ENCODE peak calls at places on chromosomes 2 and 18, in seven cellular contexts. C is CD4-positive, alpha-beta memory T cell; S is pancreas; O is Panc1; Q is ovary; W is tibial artery; T is lower lobe of right lung. V is an unnamed sample. For H3K9me3, the result is how much of the 10 kb centered on the place peaks cover.

GRCh38 chr2:165621086-165621560 is 151.6 kb downstream of the CSRNP3 start:
- DNase-seq in C (no peak), W (no peak), S (no peak), O (no peak), Q (no peak), T (no peak), V (no peak)

GRCh38 chr2:21757805-21758204 is 634.0 kb downstream of the TDRD15 start:
- DNase-seq in Q (no peak), T (no peak), S (no peak), C (no peak), O (no peak), W (no peak), V (peak)

GRCh38 chr18:11175266-11175947 is 26.0 kb upstream of the PIEZO2 start:
- DNase-seq in O (no peak), C (no peak), S (no peak), W (no peak), T (no peak), Q (no peak), V (no peak)

GRCh38 chr18:28193177-28193778 is 16.3 kb upstream of the CDH2 start:
- DNase-seq in W (no peak), S (no peak), T (no peak), O (no peak), C (no peak), Q (no peak), V (no peak)

GRCh38 chr2:95719473-95720060 is 127.8 kb downstream of the TRIM43 start:
- DNase-seq in S (no peak), O (no peak), Q (no peak), C (no peak), W (no peak), T (peak), V (no peak)

GRCh38 chr2:69933254-69933828 is 18.4 kb downstream of the MXD1 start:
- DNase-seq in O (no peak), Q (no peak), S (no peak), W (no peak), T (no peak), C (no peak), V (no peak)

GRCh38 chr2:53131416-53131815 is 636.2 kb upstream of the CHAC2 start:
- DNase-seq in S (no peak), T (no peak), Q (no peak), W (no peak), C (no peak), O (no peak), V (no peak)

GRCh38 chr2:62112192-62112591 is 83.7 kb upstream of the B3GNT2 start:
- DNase-seq in W (no peak), C (no peak), O (no peak), S (no peak), T (no peak), Q (no peak), V (no peak)

GRCh38 chr2:223086360-223086981 is 34.5 kb downstream of the KCNE4 start:
- DNase-seq in S (no peak), T (no peak), C (no peak), O (no peak), Q (no peak), W (no peak), V (no peak)

GRCh38 chr18:23982154-23983071 is 32.1 kb upstream of the TTC39C start:
- DNase-seq in W (peak), S (no peak), O (no peak), T (no peak), C (no peak), Q (peak), V (peak)

GRCh38 chr2:238700506-238701050 is 147.3 kb upstream of the TWIST2 start:
- DNase-seq in W (peak), O (no peak), Q (no peak), C (no peak), S (no peak), T (no peak), V (no peak)

GRCh38 chr2:183803596-183803995 is 679.4 kb downstream of the NUP35 start:
- DNase-seq in C (no peak), S (peak), Q (no peak), T (no peak), W (no peak), O (no peak), V (peak)
- H3K9me3 ChIP-seq in C (under half), S (under half), Q (under half), T (under half), W (under half), O (under half), V (under half)

DNA sequence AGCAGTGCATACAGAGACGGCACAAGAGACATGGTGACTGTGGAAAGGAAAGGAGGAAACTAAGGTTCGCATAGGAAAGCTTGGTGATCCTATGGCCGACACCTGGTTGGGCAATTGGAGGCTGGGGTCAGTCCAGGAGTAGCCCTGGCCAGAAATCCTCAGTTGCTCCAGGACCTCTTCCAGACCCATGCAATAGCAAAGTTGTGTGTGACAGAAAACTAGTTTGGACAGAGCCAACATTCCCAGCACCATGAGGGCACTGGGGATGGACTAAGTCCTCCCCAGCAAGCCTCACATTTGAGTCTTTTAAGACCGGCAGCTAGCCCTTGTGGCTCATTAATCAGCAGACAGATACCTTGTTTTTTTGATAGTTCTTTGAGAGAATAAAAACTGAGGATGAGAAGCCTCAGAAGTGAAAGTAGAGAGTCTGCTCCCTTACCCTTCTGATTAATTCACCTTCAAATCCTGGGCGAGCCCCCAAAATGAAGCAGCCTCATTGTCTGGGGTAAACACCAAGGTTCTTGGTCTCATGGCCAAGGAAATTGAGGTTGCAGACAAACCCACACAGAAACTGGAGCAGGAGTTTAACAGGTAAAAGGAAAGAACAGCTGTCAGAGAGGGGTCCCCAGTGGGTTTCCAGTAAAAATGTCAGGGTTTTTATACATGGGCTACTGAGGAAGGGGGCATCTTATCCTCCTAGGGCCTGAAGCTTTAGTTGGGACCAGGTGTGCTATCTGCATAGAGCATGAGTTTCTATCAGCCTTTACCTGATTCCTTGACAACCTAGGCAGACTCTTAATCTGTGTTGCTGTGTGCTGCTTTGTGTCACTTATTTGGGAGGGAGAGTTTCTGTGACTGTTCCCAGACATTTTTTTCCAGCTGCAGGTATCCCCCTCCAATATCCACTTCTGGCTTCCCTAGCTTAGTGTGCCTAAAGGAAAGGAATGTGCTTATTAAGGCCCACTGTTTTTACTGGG is 39.1 kb downstream of the STK17B start:
- DNase-seq in T (no peak), S (no peak), Q (no peak), C (peak), W (no peak), O (no peak), V (peak)
- H3K9me3 ChIP-seq in T (half or more), S (under half), Q (under half), C (under half), W (under half), O (under half), V (under half)

DNA sequence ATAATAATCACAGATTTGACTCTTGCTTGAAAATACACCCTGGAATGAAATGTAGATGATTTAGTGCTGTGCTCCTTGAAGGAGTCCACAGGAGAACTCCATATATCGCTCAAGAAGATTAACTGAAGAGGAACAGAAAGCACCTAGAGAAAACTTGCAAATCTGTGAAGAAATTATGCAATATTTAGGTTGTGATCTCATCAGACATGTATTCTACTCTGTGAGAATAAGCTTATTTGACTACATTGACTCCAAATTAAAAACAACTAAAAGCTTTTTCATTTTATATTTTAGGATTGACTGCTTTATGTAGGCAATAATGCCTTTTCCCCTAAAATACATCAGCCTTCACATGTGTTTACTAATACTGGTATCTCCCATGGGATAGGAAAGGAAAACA is 906.6 kb upstream of the LRATD1 start:
- DNase-seq in Q (no peak), C (no peak), W (no peak), S (no peak), T (no peak), O (no peak), V (no peak)
- H3K9me3 ChIP-seq in Q (under half), C (under half), W (under half), S (under half), T (under half), O (under half), V (under half)

DNA sequence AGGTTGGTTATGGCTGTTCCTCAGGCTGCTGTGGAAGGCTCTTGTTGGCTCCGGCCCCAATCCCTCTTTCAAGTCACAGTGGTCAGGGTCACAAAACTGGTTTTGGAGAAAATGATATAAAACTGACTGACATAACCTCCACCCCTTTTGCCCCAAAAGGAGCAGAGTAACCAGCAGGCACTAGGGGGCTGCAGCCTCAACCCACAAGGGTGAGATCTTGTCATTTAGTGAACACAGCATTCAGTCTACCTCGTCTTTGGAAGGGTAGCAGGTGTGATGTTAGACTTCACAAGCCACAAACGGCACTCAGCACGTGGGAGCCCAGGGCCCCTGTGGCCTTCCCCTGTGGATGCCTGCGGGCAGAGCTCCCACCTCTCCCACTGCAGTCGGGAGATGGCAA is 372.1 kb upstream of the MYT1L start:
- DNase-seq in C (no peak), O (no peak), W (no peak), Q (no peak), S (no peak), T (no peak), V (no peak)
- H3K9me3 ChIP-seq in C (under half), O (under half), W (under half), Q (under half), S (under half), T (under half), V (under half)

GRCh38 chr2:185771396-185771795 is 32.8 kb downstream of the FSIP2 start:
- DNase-seq in C (no peak), T (no peak), Q (no peak), S (no peak), W (no peak), O (no peak), V (no peak)
- H3K9me3 ChIP-seq in C (under half), T (under half), Q (under half), S (under half), W (under half), O (under half), V (under half)

V was measured in BE2C.